ENCODE peak calls at places on chromosomes 5 and 9, in seven cellular contexts. P is kidney, V is lower leg skin, G is HS-5, R is mucosa of gallbladder, B is HEK293T, Q is HFF-Myc. S is an unnamed sample.

GRCh38 chr9:129225201-129225778 is 47.2 kb upstream of the IER5L start:
- DNase-seq in P (peak), V (no peak), G (no peak), R (no peak), B (no peak), Q (no peak), S (no peak)

GRCh38 chr5:390571-391491 is 52.1 kb upstream of the EXOC3 start:
- DNase-seq in P (peak), V (no peak), G (no peak), R (no peak), B (no peak), Q (no peak), S (no peak)

GRCh38 chr5:169121631-169122420 is 179.1 kb downstream of the SLIT3 start:
- DNase-seq in P (no peak), V (peak), G (no peak), R (no peak), B (no peak), Q (peak), S (no peak)

GRCh38 chr9:91166796-91167366 is 194.8 kb downstream of the AUH start:
- DNase-seq in P (no peak), V (no peak), G (no peak), R (no peak), B (no peak), Q (no peak), S (no peak)

GRCh38 chr9:36575411-36575882 is 2.8 kb downstream of the MELK start:
- DNase-seq in P (no peak), V (no peak), G (no peak), R (no peak), B (no peak), Q (no peak), S (no peak)

GRCh38 chr9:95874303-95874988 is 1.0 kb upstream of the ERCC6L2 start:
- DNase-seq in P (no peak), V (no peak), G (no peak), R (no peak), B (no peak), Q (no peak), S (no peak)

GRCh38 chr5:123549256-123549904 is 37.4 kb downstream of the CSNK1G3 start:
- DNase-seq in P (no peak), V (no peak), G (no peak), R (no peak), B (no peak), Q (no peak), S (no peak)

GRCh38 chr9:21682981-21683380 is 119.5 kb upstream of the MTAP start:
- DNase-seq in P (no peak), V (no peak), G (no peak), R (no peak), B (no peak), Q (no peak), S (no peak)

GRCh38 chr5:133482033-133482432 is 130.3 kb downstream of the FSTL4 start:
- DNase-seq in P (no peak), V (no peak), G (no peak), R (no peak), B (no peak), Q (no peak), S (no peak)

GRCh38 chr5:110333384-110333783 is 393.1 kb downstream of the TMEM232 start:
- DNase-seq in P (no peak), V (no peak), G (no peak), R (no peak), B (peak), Q (no peak), S (no peak)

GRCh38 chr5:125214080-125214479 is 467.6 kb upstream of the ZNF608 start:
- DNase-seq in P (no peak), V (no peak), G (no peak), R (no peak), B (no peak), Q (no peak), S (no peak)

GRCh38 chr5:126433708-126434107 is 10.5 kb downstream of the GRAMD2B start:
- DNase-seq in P (no peak), V (no peak), G (no peak), R (no peak), B (no peak), Q (no peak), S (no peak)

GRCh38 chr9:19230356-19231125 is at the start of gene DENND4C:
- DNase-seq in P (peak), V (peak), G (no peak), R (peak), B (peak), Q (peak), S (peak)

GRCh38 chr5:131355972-131356528 is 92.2 kb downstream of the CDC42SE2 start:
- DNase-seq in P (no peak), V (no peak), G (no peak), R (no peak), B (no peak), Q (no peak), S (no peak)

GRCh38 chr5:151770383-151771258 is 1.1 kb upstream of the G3BP1 start:
- DNase-seq in P (peak), V (peak), G (no peak), R (peak), B (peak), Q (peak), S (no peak)

GRCh38 chr5:72369301-72370079 is 49.3 kb downstream of the PTCD2 start:
- DNase-seq in P (no peak), V (no peak), G (no peak), R (no peak), B (no peak), Q (no peak), S (no peak)

GRCh38 chr5:83126501-83126900 is 49.2 kb downstream of the XRCC4 start:
- DNase-seq in P (no peak), V (no peak), G (no peak), R (no peak), B (no peak), Q (no peak), S (no peak)

GRCh38 chr9:109411818-109412352 is 86.2 kb downstream of the PTPN3 start:
- DNase-seq in P (no peak), V (no peak), G (peak), R (no peak), B (peak), Q (peak), S (no peak)

GRCh38 chr5:44862808-44863207 is 54.1 kb downstream of the MRPS30 start:
- DNase-seq in P (no peak), V (no peak), G (no peak), R (no peak), B (no peak), Q (no peak), S (no peak)

GRCh38 chr9:88799706-88800682 is 191.3 kb upstream of the S1PR3 start:
- DNase-seq in P (no peak), V (no peak), G (no peak), R (no peak), B (no peak), Q (no peak), S (no peak)

GRCh38 chr5:167244583-167244982 is 1046.9 kb upstream of the WWC1 start:
- DNase-seq in P (no peak), V (no peak), G (no peak), R (no peak), B (no peak), Q (no peak), S (no peak)

GRCh38 chr5:127757576-127757975 is 54.4 kb downstream of the CCDC192 start:
- DNase-seq in P (no peak), V (no peak), G (no peak), R (peak), B (peak), Q (peak), S (no peak)

GRCh38 chr9:110126986-110127864 is 80.7 kb downstream of the C9orf152 start:
- DNase-seq in P (peak), V (no peak), G (no peak), R (peak), B (no peak), Q (no peak), S (no peak)

GRCh38 chr5:96997265-96997859 is 61.5 kb downstream of the LNPEP start:
- DNase-seq in P (no peak), V (no peak), G (peak), R (no peak), B (peak), Q (no peak), S (peak)

GRCh38 chr5:132100672-132101261 is 27.2 kb downstream of the CSF2 start:
- DNase-seq in P (no peak), V (no peak), G (no peak), R (no peak), B (no peak), Q (no peak), S (no peak)

GRCh38 chr5:151745071-151745705 is 13.2 kb downstream of the ATOX1 start:
- DNase-seq in P (peak), V (peak), G (peak), R (peak), B (no peak), Q (no peak), S (no peak)

GRCh38 chr5:131186561-131187256 is 16.0 kb downstream of the LYRM7 start:
- DNase-seq in P (no peak), V (no peak), G (no peak), R (no peak), B (no peak), Q (no peak), S (no peak)

GRCh38 chr5:142486581-142486980 is 161.8 kb upstream of the SPRY4 start:
- DNase-seq in P (no peak), V (no peak), G (peak), R (no peak), B (no peak), Q (no peak), S (no peak)

GRCh38 chr9:18665947-18666346 is 192.0 kb downstream of the ADAMTSL1 start:
- DNase-seq in P (no peak), V (no peak), G (no peak), R (no peak), B (no peak), Q (no peak), S (no peak)

GRCh38 chr5:76083555-76084495 is 642 bp downstream of the SV2C start:
- DNase-seq in P (peak), V (no peak), G (no peak), R (no peak), B (peak), Q (no peak), S (no peak)

S was measured in GF-D8.